ENCODE peak calls at places on chromosomes 6 and 20, in four cellular contexts. One of them, this sample, is unnamed.

GRCh38 chr6:72382602-72383529 is 239.0 kb upstream of the KCNQ5 start:
- DNase-seq in HEK293T: no peak
- DNase-seq in fibroblast of the conjunctiva: no peak
- DNase-seq in activated naive CD4-positive, alpha-beta T cell treated with anti-CD3 and anti-CD28 coated beads for 36 hours: no peak
- DNase-seq in this sample: no peak

GRCh38 chr6:45483021-45483420 is 105.3 kb upstream of the SUPT3H start:
- DNase-seq in activated naive CD4-positive, alpha-beta T cell treated with anti-CD3 and anti-CD28 coated beads for 36 hours: no peak
- DNase-seq in HEK293T: no peak
- DNase-seq in fibroblast of the conjunctiva: peak
- DNase-seq in this sample: no peak

GRCh38 chr6:16596890-16597331 is 164.3 kb downstream of the ATXN1 start:
- DNase-seq in HEK293T: no peak
- DNase-seq in fibroblast of the conjunctiva: no peak
- DNase-seq in activated naive CD4-positive, alpha-beta T cell treated with anti-CD3 and anti-CD28 coated beads for 36 hours: no peak
- DNase-seq in this sample: no peak

GRCh38 chr20:33791959-33792597 is 19.1 kb upstream of the CHMP4B start:
- DNase-seq in activated naive CD4-positive, alpha-beta T cell treated with anti-CD3 and anti-CD28 coated beads for 36 hours: peak
- DNase-seq in fibroblast of the conjunctiva: peak
- DNase-seq in HEK293T: peak
- DNase-seq in this sample: no peak

GRCh38 chr20:36299459-36299858 is 6.7 kb upstream of the DLGAP4 start:
- DNase-seq in activated naive CD4-positive, alpha-beta T cell treated with anti-CD3 and anti-CD28 coated beads for 36 hours: no peak
- DNase-seq in fibroblast of the conjunctiva: no peak
- DNase-seq in HEK293T: no peak
- DNase-seq in this sample: no peak

GRCh38 chr6:36495086-36495485 is 52.2 kb downstream of the STK38 start:
- DNase-seq in fibroblast of the conjunctiva: no peak
- DNase-seq in HEK293T: no peak
- DNase-seq in activated naive CD4-positive, alpha-beta T cell treated with anti-CD3 and anti-CD28 coated beads for 36 hours: no peak
- DNase-seq in this sample: no peak

GRCh38 chr6:133315811-133316210 is 74.7 kb downstream of the EYA4 start:
- DNase-seq in activated naive CD4-positive, alpha-beta T cell treated with anti-CD3 and anti-CD28 coated beads for 36 hours: no peak
- DNase-seq in fibroblast of the conjunctiva: no peak
- DNase-seq in HEK293T: no peak
- DNase-seq in this sample: no peak

GRCh38 chr20:46805836-46806235 is 88.8 kb upstream of the EYA2 start:
- DNase-seq in HEK293T: no peak
- DNase-seq in fibroblast of the conjunctiva: no peak
- DNase-seq in activated naive CD4-positive, alpha-beta T cell treated with anti-CD3 and anti-CD28 coated beads for 36 hours: no peak
- DNase-seq in this sample: no peak

GRCh38 chr20:48805286-48805685 is 22.5 kb downstream of the PREX1 start:
- DNase-seq in HEK293T: no peak
- DNase-seq in activated naive CD4-positive, alpha-beta T cell treated with anti-CD3 and anti-CD28 coated beads for 36 hours: no peak
- DNase-seq in fibroblast of the conjunctiva: no peak
- DNase-seq in this sample: no peak

GRCh38 chr6:166084951-166085350 is 82.7 kb downstream of the TBXT start:
- DNase-seq in HEK293T: no peak
- DNase-seq in fibroblast of the conjunctiva: no peak
- DNase-seq in activated naive CD4-positive, alpha-beta T cell treated with anti-CD3 and anti-CD28 coated beads for 36 hours: no peak
- DNase-seq in this sample: no peak

GRCh38 chr6:127207591-127208120 is 59.0 kb upstream of the RNF146 start:
- DNase-seq in fibroblast of the conjunctiva: no peak
- DNase-seq in activated naive CD4-positive, alpha-beta T cell treated with anti-CD3 and anti-CD28 coated beads for 36 hours: no peak
- DNase-seq in HEK293T: no peak
- DNase-seq in this sample: no peak

GRCh38 chr20:10388571-10388970 is 45.5 kb downstream of the MKKS start:
- DNase-seq in HEK293T: no peak
- DNase-seq in fibroblast of the conjunctiva: no peak
- DNase-seq in activated naive CD4-positive, alpha-beta T cell treated with anti-CD3 and anti-CD28 coated beads for 36 hours: no peak
- DNase-seq in this sample: no peak

GRCh38 chr20:16005612-16006493 is 567.4 kb downstream of the KIF16B start:
- DNase-seq in HEK293T: no peak
- DNase-seq in activated naive CD4-positive, alpha-beta T cell treated with anti-CD3 and anti-CD28 coated beads for 36 hours: no peak
- DNase-seq in fibroblast of the conjunctiva: no peak
- DNase-seq in this sample: no peak

GRCh38 chr6:142940487-142940886 is 4.5 kb downstream of the HIVEP2 start:
- DNase-seq in activated naive CD4-positive, alpha-beta T cell treated with anti-CD3 and anti-CD28 coated beads for 36 hours: no peak
- DNase-seq in fibroblast of the conjunctiva: no peak
- DNase-seq in HEK293T: no peak
- DNase-seq in this sample: no peak

GRCh38 chr20:63183422-63184146 is 32.3 kb downstream of the YTHDF1 start:
- DNase-seq in HEK293T: peak
- DNase-seq in activated naive CD4-positive, alpha-beta T cell treated with anti-CD3 and anti-CD28 coated beads for 36 hours: peak
- DNase-seq in fibroblast of the conjunctiva: no peak
- DNase-seq in this sample: no peak

GRCh38 chr6:68975064-68975463 is 340.0 kb downstream of the ADGRB3 start:
- DNase-seq in activated naive CD4-positive, alpha-beta T cell treated with anti-CD3 and anti-CD28 coated beads for 36 hours: no peak
- DNase-seq in HEK293T: peak
- DNase-seq in fibroblast of the conjunctiva: no peak
- DNase-seq in this sample: no peak

GRCh38 chr20:39961667-39962066 is 727.4 kb downstream of the MAFB start:
- DNase-seq in activated naive CD4-positive, alpha-beta T cell treated with anti-CD3 and anti-CD28 coated beads for 36 hours: no peak
- DNase-seq in HEK293T: no peak
- DNase-seq in fibroblast of the conjunctiva: no peak
- DNase-seq in this sample: no peak

GRCh38 chr6:81594501-81594900 is 158.0 kb downstream of the TENT5A start:
- DNase-seq in fibroblast of the conjunctiva: no peak
- DNase-seq in activated naive CD4-positive, alpha-beta T cell treated with anti-CD3 and anti-CD28 coated beads for 36 hours: no peak
- DNase-seq in HEK293T: no peak
- DNase-seq in this sample: no peak

GRCh38 chr6:166940643-166941068 is 15.7 kb downstream of the RNASET2 start:
- DNase-seq in fibroblast of the conjunctiva: no peak
- DNase-seq in HEK293T: no peak
- DNase-seq in activated naive CD4-positive, alpha-beta T cell treated with anti-CD3 and anti-CD28 coated beads for 36 hours: no peak
- DNase-seq in this sample: no peak

GRCh38 chr20:44050925-44051660 is 135.9 kb downstream of the JPH2 start:
- DNase-seq in HEK293T: no peak
- DNase-seq in fibroblast of the conjunctiva: no peak
- DNase-seq in activated naive CD4-positive, alpha-beta T cell treated with anti-CD3 and anti-CD28 coated beads for 36 hours: no peak
- DNase-seq in this sample: no peak

GRCh38 chr6:146598785-146599405 is at the start of gene ADGB:
- DNase-seq in fibroblast of the conjunctiva: peak
- DNase-seq in HEK293T: peak
- DNase-seq in activated naive CD4-positive, alpha-beta T cell treated with anti-CD3 and anti-CD28 coated beads for 36 hours: no peak
- DNase-seq in this sample: peak

GRCh38 chr6:137283940-137284910 is 65.0 kb upstream of the IFNGR1 start:
- DNase-seq in fibroblast of the conjunctiva: no peak
- DNase-seq in activated naive CD4-positive, alpha-beta T cell treated with anti-CD3 and anti-CD28 coated beads for 36 hours: no peak
- DNase-seq in HEK293T: no peak
- DNase-seq in this sample: no peak

GRCh38 chr6:16819752-16820151 is 58.5 kb upstream of the ATXN1 start:
- DNase-seq in HEK293T: no peak
- DNase-seq in fibroblast of the conjunctiva: no peak
- DNase-seq in activated naive CD4-positive, alpha-beta T cell treated with anti-CD3 and anti-CD28 coated beads for 36 hours: no peak
- DNase-seq in this sample: no peak

GRCh38 chr6:6479706-6480250 is 108.7 kb upstream of the LY86 start:
- DNase-seq in fibroblast of the conjunctiva: no peak
- DNase-seq in activated naive CD4-positive, alpha-beta T cell treated with anti-CD3 and anti-CD28 coated beads for 36 hours: no peak
- DNase-seq in HEK293T: no peak
- DNase-seq in this sample: no peak

GRCh38 chr20:62304331-62305148 is 1.7 kb downstream of the ADRM1 start:
- DNase-seq in fibroblast of the conjunctiva: no peak
- DNase-seq in HEK293T: no peak
- DNase-seq in activated naive CD4-positive, alpha-beta T cell treated with anti-CD3 and anti-CD28 coated beads for 36 hours: no peak
- DNase-seq in this sample: no peak

GRCh38 chr20:50292324-50293243 is 102.0 kb downstream of the CEBPB start:
- DNase-seq in HEK293T: no peak
- DNase-seq in activated naive CD4-positive, alpha-beta T cell treated with anti-CD3 and anti-CD28 coated beads for 36 hours: no peak
- DNase-seq in fibroblast of the conjunctiva: peak
- DNase-seq in this sample: no peak

GRCh38 chr6:36717231-36717825 is 19.7 kb downstream of the RAB44 start:
- DNase-seq in fibroblast of the conjunctiva: no peak
- DNase-seq in activated naive CD4-positive, alpha-beta T cell treated with anti-CD3 and anti-CD28 coated beads for 36 hours: peak
- DNase-seq in HEK293T: no peak
- DNase-seq in this sample: no peak

GRCh38 chr20:57650756-57651483 is 30.7 kb upstream of the ZBP1 start:
- DNase-seq in HEK293T: no peak
- DNase-seq in fibroblast of the conjunctiva: no peak
- DNase-seq in activated naive CD4-positive, alpha-beta T cell treated with anti-CD3 and anti-CD28 coated beads for 36 hours: no peak
- DNase-seq in this sample: no peak

GRCh38 chr6:160810238-160810637 is 108.2 kb downstream of the PLG start:
- DNase-seq in activated naive CD4-positive, alpha-beta T cell treated with anti-CD3 and anti-CD28 coated beads for 36 hours: no peak
- DNase-seq in fibroblast of the conjunctiva: no peak
- DNase-seq in HEK293T: no peak
- DNase-seq in this sample: no peak

GRCh38 chr20:53773792-53774371 is 180.2 kb upstream of the ZNF217 start:
- DNase-seq in activated naive CD4-positive, alpha-beta T cell treated with anti-CD3 and anti-CD28 coated beads for 36 hours: no peak
- DNase-seq in HEK293T: no peak
- DNase-seq in fibroblast of the conjunctiva: peak
- DNase-seq in this sample: peak

GRCh38 chr20:64121586-64121985 is 14.2 kb upstream of the NPBWR2 start:
- DNase-seq in fibroblast of the conjunctiva: no peak
- DNase-seq in activated naive CD4-positive, alpha-beta T cell treated with anti-CD3 and anti-CD28 coated beads for 36 hours: no peak
- DNase-seq in HEK293T: no peak
- DNase-seq in this sample: no peak